ENCODE peak calls at places on chromosomes 6 and 20, in seven cellular contexts. C is mesenteric fat pad, G is PC-3, H is Caco-2, W is iris pigment epithelial cell, Q is small intestine, U is neural progenitor cell. T is an unnamed sample.

GRCh38 chr6:5979650-5980427 is 26.9 kb downstream of the NRN1 start:
- DNase-seq in C (no peak), G (no peak), H (no peak), W (no peak), Q (no peak), U (no peak), T (no peak)

GRCh38 chr20:57092112-57092899 is 174.1 kb downstream of the BMP7 start:
- DNase-seq in C (no peak), G (peak), H (peak), W (peak), Q (peak), U (peak), T (peak)

GRCh38 chr20:46220808-46221207 is 87.5 kb downstream of the CDH22 start:
- DNase-seq in C (no peak), G (no peak), H (no peak), W (no peak), Q (peak), U (peak), T (peak)

GRCh38 chr20:23120936-23121765 is 35.0 kb upstream of the CD93 start:
- DNase-seq in C (peak), G (no peak), H (peak), W (no peak), Q (no peak), U (no peak), T (no peak)

GRCh38 chr20:62606551-62607201 is 35.6 kb upstream of the SLCO4A1 start:
- DNase-seq in C (no peak), G (no peak), H (no peak), W (no peak), Q (peak), U (no peak), T (no peak)

GRCh38 chr6:117506180-117506835 is 23.8 kb downstream of the DCBLD1 start:
- DNase-seq in C (no peak), G (no peak), H (peak), W (peak), Q (no peak), U (peak), T (no peak)

GRCh38 chr20:22690616-22691179 is 106.3 kb upstream of the FOXA2 start:
- DNase-seq in C (no peak), G (no peak), H (no peak), W (no peak), Q (no peak), U (no peak), T (no peak)

GRCh38 chr6:168686831-168687730 is 246.1 kb downstream of the SMOC2 start:
- DNase-seq in C (no peak), G (no peak), H (peak), W (no peak), Q (peak), U (peak), T (no peak)

GRCh38 chr6:117906905-117907599 is at the start of gene SLC35F1:
- DNase-seq in C (no peak), G (no peak), H (no peak), W (peak), Q (peak), U (peak), T (peak)

GRCh38 chr6:53041356-53041755 is 23.8 kb upstream of the FBXO9 start:
- DNase-seq in C (no peak), G (peak), H (no peak), W (peak), Q (no peak), U (no peak), T (no peak)

GRCh38 chr6:3347826-3348225 is 89.1 kb downstream of the PSMG4 start:
- DNase-seq in C (no peak), G (no peak), H (no peak), W (no peak), Q (no peak), U (no peak), T (no peak)

GRCh38 chr6:35392111-35392702 is 49.8 kb downstream of the PPARD start:
- DNase-seq in C (no peak), G (peak), H (no peak), W (no peak), Q (peak), U (no peak), T (no peak)

GRCh38 chr6:17714177-17714576 is 7.5 kb upstream of the NUP153 start:
- DNase-seq in C (no peak), G (no peak), H (no peak), W (peak), Q (no peak), U (no peak), T (no peak)

GRCh38 chr6:137265574-137265973 is 46.4 kb upstream of the IFNGR1 start:
- DNase-seq in C (no peak), G (no peak), H (no peak), W (peak), Q (peak), U (no peak), T (no peak)

GRCh38 chr20:11796041-11796440 is 121.7 kb upstream of the BTBD3 start:
- DNase-seq in C (no peak), G (no peak), H (no peak), W (peak), Q (no peak), U (no peak), T (no peak)

GRCh38 chr6:157213897-157214296 is 109.4 kb downstream of the TMEM242 start:
- DNase-seq in C (no peak), G (no peak), H (no peak), W (no peak), Q (no peak), U (no peak), T (no peak)